ENCODE peak calls at places on chromosome 1, in nine cellular contexts. Z, Q, K, V, F, U, S, T and B are unnamed samples.

GRCh38 chr1:174262747-174263241 is 103.5 kb downstream of the RABGAP1L start:
- DNase-seq in K (no peak), V (no peak), U (no peak), T (peak), Z (no peak), S (peak), F (no peak), Q (peak), B (peak)

GRCh38 chr1:243791586-243792267 is 58.3 kb downstream of the AKT3 start:
- DNase-seq in Q (no peak), S (no peak), U (no peak), T (peak), V (no peak), F (peak), Z (no peak), K (no peak), B (no peak)

GRCh38 chr1:52751589-52752306 is 25.5 kb downstream of the ZYG11B start:
- DNase-seq in V (no peak), Z (no peak), K (no peak), F (peak), U (no peak), T (peak), Q (no peak), S (no peak), B (peak)

GRCh38 chr1:184649500-184649899 is 105.2 kb downstream of the EDEM3 start:
- DNase-seq in Q (no peak), S (no peak), K (no peak), V (no peak), U (no peak), T (peak), F (no peak), Z (no peak), B (no peak)

GRCh38 chr1:167601442-167602380 is 28.3 kb upstream of the RCSD1 start:
- DNase-seq in Z (peak), S (no peak), T (no peak), Q (peak), V (peak), K (no peak), F (peak), U (no peak), B (peak)

GRCh38 chr1:34359411-34359810 is 182.7 kb downstream of the C1orf94 start:
- DNase-seq in V (no peak), U (no peak), K (no peak), T (no peak), Z (no peak), F (no peak), Q (no peak), S (no peak), B (no peak)

GRCh38 chr1:204731509-204731908 is 46.0 kb upstream of the LRRN2 start:
- DNase-seq in T (no peak), K (no peak), Q (no peak), Z (no peak), U (no peak), V (no peak), F (no peak), S (no peak), B (no peak)

GRCh38 chr1:48568501-48568900 is 96.5 kb upstream of the SPATA6 start:
- DNase-seq in T (no peak), V (no peak), U (no peak), Q (no peak), K (no peak), Z (no peak), S (no peak), F (no peak), B (no peak)

GRCh38 chr1:219304227-219305226 is 130.8 kb downstream of the LYPLAL1 start:
- DNase-seq in V (no peak), Z (peak), Q (no peak), U (no peak), S (no peak), T (peak), K (no peak), F (peak), B (no peak)

GRCh38 chr1:9059944-9060744 is 9.3 kb downstream of the SLC2A5 start:
- DNase-seq in Z (no peak), U (no peak), T (no peak), V (no peak), Q (no peak), K (no peak), F (peak), S (no peak), B (no peak)

GRCh38 chr1:9065213-9065751 is 4.2 kb downstream of the SLC2A5 start:
- DNase-seq in U (no peak), Z (no peak), T (peak), V (no peak), Q (no peak), F (no peak), K (no peak), S (no peak), B (no peak)

GRCh38 chr1:9061949-9062555 is 7.4 kb downstream of the SLC2A5 start:
- DNase-seq in Z (no peak), Q (no peak), V (no peak), S (no peak), F (no peak), T (peak), K (no peak), U (no peak), B (no peak)

GRCh38 chr1:9061252-9061948 is 8.0 kb downstream of the SLC2A5 start:
- DNase-seq in U (no peak), Q (no peak), T (no peak), S (no peak), F (peak), V (peak), K (no peak), Z (no peak), B (no peak)

GRCh38 chr1:9062846-9063245 is 6.6 kb downstream of the SLC2A5 start:
- DNase-seq in F (no peak), K (no peak), V (no peak), S (no peak), T (no peak), Z (no peak), U (no peak), Q (no peak), B (no peak)
- H3K27ac ChIP-seq in F (no peak), K (no peak), V (no peak), S (no peak), T (no peak), Z (no peak), U (no peak), Q (no peak), B (no peak)

GRCh38 chr1:15068152-15068551 is 85.4 kb upstream of the TMEM51 start:
- DNase-seq in K (no peak), U (no peak), Z (no peak), S (no peak), F (no peak), Q (no peak), T (no peak), V (no peak), B (no peak)

GRCh38 chr1:15065736-15066135 is 87.8 kb upstream of the TMEM51 start:
- DNase-seq in Q (no peak), U (no peak), F (no peak), K (no peak), V (no peak), T (no peak), Z (no peak), S (no peak), B (no peak)

GRCh38 chr1:15068997-15069396 is 84.5 kb upstream of the TMEM51 start:
- DNase-seq in U (no peak), Q (no peak), S (no peak), F (no peak), Z (no peak), V (no peak), K (no peak), T (no peak), B (no peak)

GRCh38 chr1:15066191-15066590 is 87.4 kb upstream of the TMEM51 start:
- DNase-seq in T (no peak), Z (no peak), Q (no peak), K (no peak), U (no peak), S (no peak), V (no peak), F (no peak), B (no peak)

DNA sequence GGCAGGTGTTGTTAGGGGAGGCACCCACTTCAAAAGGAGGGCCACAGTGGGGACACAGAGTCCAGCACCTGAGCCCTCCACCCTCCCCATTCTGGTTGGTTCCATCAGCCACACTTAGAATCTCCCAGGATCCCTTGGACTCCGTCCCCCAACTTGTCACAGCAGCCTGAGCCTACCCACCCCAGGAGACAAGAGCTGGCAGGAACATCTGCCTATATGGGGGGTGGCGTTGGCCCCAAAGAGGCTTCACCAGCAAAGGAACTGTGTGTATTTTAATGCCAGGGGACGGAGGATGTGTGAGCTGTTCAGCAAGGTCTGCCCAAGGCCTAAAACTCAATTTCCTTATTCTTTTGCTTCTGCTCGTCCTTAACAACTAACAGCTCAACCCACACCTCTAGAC is 86.4 kb upstream of the TMEM51 start:
- DNase-seq in F (no peak), U (no peak), Q (no peak), K (no peak), Z (no peak), T (no peak), V (no peak), S (no peak), B (no peak)
- H3K27ac ChIP-seq in F (peak), U (no peak), Q (no peak), K (no peak), Z (peak), T (no peak), V (no peak), S (no peak), B (no peak)

DNA sequence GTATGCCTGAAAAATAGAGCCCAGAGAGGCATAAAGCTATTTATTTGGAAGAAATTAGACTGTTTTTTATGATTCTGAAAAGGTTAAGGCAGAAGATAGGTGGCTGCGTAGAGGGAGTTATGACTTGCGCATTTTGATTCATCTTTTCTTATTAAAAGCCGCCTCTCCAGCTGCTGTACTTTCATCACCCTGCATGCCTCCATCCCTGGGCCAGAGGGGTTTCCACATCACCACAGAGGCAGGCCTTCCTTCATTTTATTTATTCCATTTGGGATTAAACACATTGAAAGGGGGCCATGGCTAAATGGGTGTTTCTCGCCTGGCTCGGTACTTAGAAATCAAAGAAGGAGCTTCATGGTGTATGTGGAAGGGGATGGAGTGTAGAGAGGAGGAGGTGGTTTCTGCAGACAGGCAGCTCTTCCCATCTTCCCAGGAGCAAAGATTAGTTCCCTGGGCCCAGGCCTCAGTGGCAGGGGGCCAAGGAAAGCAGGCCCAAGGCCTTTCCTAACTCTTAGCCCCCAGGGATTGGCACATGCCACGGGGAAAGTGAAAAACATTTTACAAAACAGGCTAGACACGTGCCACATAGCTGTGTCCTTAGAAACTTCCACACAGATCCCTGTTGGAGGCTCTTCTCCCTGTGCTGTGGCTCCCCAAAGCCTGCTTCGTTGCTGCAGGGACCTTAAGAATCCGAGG is 14.7 kb upstream of the RGS8 start:
- DNase-seq in S (no peak), Q (no peak), U (no peak), F (peak), Z (peak), K (no peak), V (no peak), T (no peak), B (no peak)
- H3K27ac ChIP-seq in S (no peak), Q (no peak), U (no peak), F (no peak), Z (peak), K (no peak), V (no peak), T (no peak), B (peak)

GRCh38 chr1:201288007-201288406 is 4.7 kb downstream of the PKP1 start:
- DNase-seq in F (no peak), Z (no peak), S (no peak), V (no peak), U (no peak), T (no peak), K (no peak), Q (no peak), B (peak)
- H3K27ac ChIP-seq in F (no peak), Z (no peak), S (no peak), V (no peak), U (no peak), T (no peak), K (no peak), Q (no peak), B (peak)